ENCODE peak calls at places on chromosomes 1 and 21, in four cellular contexts. S is anterior cingulate cortex, U is heart left ventricle, A is heart right ventricle. C is an unnamed sample.

GRCh38 chr1:15939181-15940109 is 36.5 kb downstream of the ZBTB17 start:
- DNase-seq in S (no peak), U (peak), A (no peak), C (peak)

GRCh38 chr1:7403265-7404045 is 367.6 kb upstream of the VAMP3 start:
- DNase-seq in A (peak), U (no peak), S (no peak), C (peak)

GRCh38 chr1:248849152-248849551 is 9.7 kb downstream of the ZNF692 start:
- DNase-seq in A (no peak), U (no peak), S (no peak), C (no peak)

GRCh38 chr1:154502066-154502741 is at the start of the genes SHE and TDRD10:
- DNase-seq in A (peak), U (peak), S (no peak), C (no peak)

GRCh38 chr1:8371372-8371991 is 53.6 kb downstream of the SLC45A1 start:
- DNase-seq in S (no peak), U (no peak), A (peak), C (no peak)

GRCh38 chr1:167232801-167233200 is 12.1 kb downstream of the POU2F1 start:
- DNase-seq in A (no peak), S (no peak), U (no peak), C (no peak)

GRCh38 chr1:43447891-43448708 is 5.6 kb downstream of the HYI start:
- DNase-seq in A (no peak), U (peak), S (no peak), C (peak)

GRCh38 chr1:167274061-167274460 is 53.4 kb downstream of the POU2F1 start:
- DNase-seq in S (no peak), U (no peak), A (no peak), C (no peak)

GRCh38 chr1:37274491-37274890 is 199.9 kb upstream of the ZC3H12A start:
- DNase-seq in U (no peak), S (no peak), A (no peak), C (no peak)

GRCh38 chr1:228289996-228290881 is 82.4 kb downstream of the OBSCN start:
- DNase-seq in U (peak), A (no peak), S (no peak), C (no peak)

GRCh38 chr1:218384576-218384975 is 39.4 kb downstream of the TGFB2 start:
- DNase-seq in A (no peak), S (no peak), U (no peak), C (no peak)

GRCh38 chr1:207402744-207403143 is 51.4 kb upstream of the CR2 start:
- DNase-seq in S (no peak), A (no peak), U (no peak), C (no peak)

GRCh38 chr1:210949039-210949438 is 184.9 kb downstream of the KCNH1 start:
- DNase-seq in U (no peak), A (no peak), S (no peak), C (no peak)

GRCh38 chr21:46372014-46372485 is 48.1 kb downstream of the PCNT start:
- DNase-seq in U (peak), S (no peak), A (no peak), C (no peak)

GRCh38 chr21:15293251-15293650 is 228.5 kb upstream of the NRIP1 start:
- DNase-seq in A (no peak), U (no peak), S (no peak), C (no peak)

GRCh38 chr21:34284613-34285160 is 79.1 kb upstream of the KCNE2 start:
- DNase-seq in A (no peak), S (no peak), U (no peak), C (no peak)

GRCh38 chr1:150798509-150798908 is 9.6 kb downstream of the CTSK start:
- DNase-seq in U (no peak), S (no peak), A (no peak), C (no peak)

GRCh38 chr1:160032165-160032827 is 506 bp upstream of the PIGM start:
- DNase-seq in U (no peak), S (no peak), A (no peak), C (no peak)

GRCh38 chr21:17667256-17667655 is 54.6 kb upstream of the BTG3 start:
- DNase-seq in S (no peak), A (no peak), U (no peak), C (no peak)

GRCh38 chr21:28144653-28145052 is 848.0 kb downstream of the LTN1 start:
- DNase-seq in U (no peak), S (no peak), A (no peak), C (no peak)

GRCh38 chr1:100539836-100540536 is 2.0 kb downstream of the GPR88 start:
- DNase-seq in S (no peak), U (peak), A (no peak), C (no peak)

GRCh38 chr1:150513275-150513885 is 2.2 kb upstream of the FALEC start:
- DNase-seq in A (no peak), S (no peak), U (no peak), C (no peak)

GRCh38 chr1:224809137-224809536 is 120.3 kb upstream of the DNAH14 start:
- DNase-seq in U (no peak), A (no peak), S (no peak), C (no peak)

GRCh38 chr1:14255711-14256110 is 342.8 kb upstream of the KAZN start:
- DNase-seq in A (no peak), U (no peak), S (no peak), C (no peak)

GRCh38 chr1:2030076-2030870 is 11.1 kb downstream of the GABRD start:
- DNase-seq in U (no peak), A (no peak), S (no peak), C (no peak)

GRCh38 chr1:218686258-218686657 is 341.1 kb downstream of the TGFB2 start:
- DNase-seq in U (no peak), S (no peak), A (no peak), C (no peak)

GRCh38 chr1:119779869-119780356 is 11.2 kb upstream of the HMGCS2 start:
- DNase-seq in U (no peak), S (no peak), A (peak), C (no peak)

GRCh38 chr1:237093706-237094105 is 51.7 kb downstream of the RYR2 start:
- DNase-seq in A (no peak), U (no peak), S (no peak), C (no peak)

GRCh38 chr1:219365435-219365834 is 191.8 kb downstream of the LYPLAL1 start:
- DNase-seq in A (no peak), S (no peak), U (no peak), C (no peak)

GRCh38 chr1:236206548-236206947 is 64.2 kb downstream of the GPR137B start:
- DNase-seq in U (peak), A (peak), S (no peak), C (no peak)

GRCh38 chr21:25809013-25809412 is 74.2 kb downstream of the GABPA start:
- DNase-seq in U (no peak), S (no peak), A (no peak), C (no peak)

GRCh38 chr21:42515708-42516502 is 2.3 kb downstream of the SLC37A1 start:
- DNase-seq in U (no peak), A (no peak), S (no peak), C (peak)

GRCh38 chr1:185207178-185207577 is 50.2 kb downstream of the SWT1 start:
- DNase-seq in A (no peak), S (no peak), U (no peak), C (no peak)

GRCh38 chr1:74583365-74583764 is 71.0 kb upstream of the LRRC53 start:
- DNase-seq in S (no peak), A (no peak), U (no peak), C (no peak)

GRCh38 chr1:222829868-222830267 is 15.0 kb downstream of the DISP1 start:
- DNase-seq in U (no peak), S (no peak), A (no peak), C (no peak)

GRCh38 chr1:150235436-150235851 is 468 bp downstream of the ANP32E start:
- DNase-seq in U (no peak), S (no peak), A (peak), C (no peak)